ENCODE peak calls at places on chromosomes 1 and 21, in six cellular contexts. K is cortex of kidney; A is PC-9; U is psoas muscle; G is stimulated activated CD4-positive, alpha-beta T cell treated with anti-CD3 and anti-CD28 coated beads, Interleukin-12 subunit alpha, Interleukin-12 subunit beta, amount 100 ng/mL, for 4 hours; E is NCI-H1105. N is an unnamed sample.

GRCh38 chr1:31421404-31422040 is 8.5 kb downstream of the SERINC2 start:
- DNase-seq in U (no peak), K (no peak), G (no peak), E (no peak), A (no peak), N (peak)

GRCh38 chr1:91166106-91166712 is 144.4 kb upstream of the ZNF644 start:
- DNase-seq in U (peak), K (no peak), A (peak), E (peak), G (peak), N (peak)

GRCh38 chr1:94864821-94865220 is 44.7 kb downstream of the SLC44A3 start:
- DNase-seq in K (no peak), E (no peak), A (no peak), U (no peak), G (no peak), N (no peak)

GRCh38 chr1:210364479-210364878 is 35.8 kb downstream of the HHAT start:
- DNase-seq in A (no peak), E (no peak), U (no peak), G (no peak), K (no peak), N (no peak)

GRCh38 chr21:32834825-32835224 is 63.3 kb upstream of the PAXBP1 start:
- DNase-seq in G (no peak), E (no peak), U (no peak), K (no peak), A (no peak), N (no peak)

GRCh38 chr1:226609836-226610455 is 61.4 kb downstream of the STUM start:
- DNase-seq in E (no peak), U (peak), G (no peak), K (no peak), A (no peak), N (no peak)

GRCh38 chr21:45465105-45465504 is 60.1 kb downstream of the COL18A1 start:
- DNase-seq in U (peak), E (no peak), A (no peak), G (no peak), K (no peak), N (no peak)

GRCh38 chr1:236465959-236466303 is 57.9 kb upstream of the LGALS8 start:
- DNase-seq in E (no peak), K (no peak), A (no peak), U (no peak), G (no peak), N (no peak)

GRCh38 chr1:197481101-197481500 is 213.0 kb downstream of the CRB1 start:
- DNase-seq in E (no peak), U (no peak), A (no peak), G (no peak), K (no peak), N (no peak)

GRCh38 chr1:68495968-68496679 is 758 bp downstream of the DEPDC1 start:
- DNase-seq in U (no peak), A (peak), G (no peak), K (no peak), E (peak), N (peak)

GRCh38 chr1:17527036-17527914 is 12.2 kb upstream of the ARHGEF10L start:
- DNase-seq in U (no peak), K (no peak), E (no peak), A (no peak), G (no peak), N (no peak)

GRCh38 chr1:44405041-44405803 is at the start of gene RNF220:
- DNase-seq in A (peak), K (no peak), U (peak), G (peak), E (peak), N (peak)

GRCh38 chr1:153395136-153395685 is 4.3 kb upstream of the S100A8 start:
- DNase-seq in G (no peak), E (no peak), U (peak), K (no peak), A (no peak), N (peak)

GRCh38 chr1:89673251-89673650 is 40.3 kb downstream of the LRRC8C start:
- DNase-seq in E (no peak), A (no peak), G (no peak), U (no peak), K (no peak), N (no peak)

GRCh38 chr21:39109596-39110210 is 73.5 kb downstream of the PSMG1 start:
- DNase-seq in A (no peak), E (no peak), K (no peak), G (no peak), U (no peak), N (no peak)

GRCh38 chr1:206467915-206468314 is 2.4 kb upstream of the IKBKE start:
- DNase-seq in G (no peak), U (peak), E (no peak), K (no peak), A (no peak), N (no peak)

GRCh38 chr1:26482921-26483320 is 10.7 kb downstream of the HMGN2 start:
- DNase-seq in A (no peak), E (no peak), K (no peak), U (no peak), G (no peak), N (no peak)

GRCh38 chr1:90795396-90795795 is 78.3 kb upstream of the BARHL2 start:
- DNase-seq in U (no peak), E (no peak), A (no peak), K (no peak), G (no peak), N (no peak)

GRCh38 chr1:51661081-51661518 is 44.2 kb downstream of the OSBPL9 start:
- DNase-seq in K (no peak), U (no peak), A (peak), G (no peak), E (no peak), N (peak)

GRCh38 chr1:159983681-159984080 is 29.6 kb upstream of the SLAMF9 start:
- DNase-seq in K (no peak), U (no peak), G (no peak), A (no peak), E (no peak), N (no peak)

GRCh38 chr1:160743266-160743665 is 4.2 kb downstream of the SLAMF7 start:
- DNase-seq in G (no peak), U (no peak), K (no peak), E (no peak), A (no peak), N (no peak)